ENCODE peak calls at places on chromosomes 3 and 15, in nine cellular contexts. C is dermis blood vessel endothelial cell, F is AG04450, G is BJ, W is NCI-H1105, O is heart right ventricle, M is anterior cingulate cortex, B is mucosa of descending colon, R is brain microvascular endothelial cell. S is an unnamed sample.

GRCh38 chr15:101020451-101020850 is 101.3 kb downstream of the LRRK1 start:
- DNase-seq in W (no peak), O (no peak), F (no peak), B (no peak), R (no peak), C (no peak), G (no peak), M (no peak), S (no peak)

GRCh38 chr15:20106026-20106425 is 435.6 kb downstream of the GOLGA6L6 start:
- DNase-seq in M (no peak), B (peak), C (peak), O (peak), R (no peak), G (no peak), F (no peak), W (no peak), S (no peak)

GRCh38 chr3:48463703-48464102 is 17.2 kb downstream of the ATRIP start:
- DNase-seq in G (no peak), O (no peak), B (no peak), R (no peak), F (no peak), M (no peak), W (no peak), C (no peak), S (no peak)

GRCh38 chr3:30631237-30631961 is 25.0 kb downstream of the TGFBR2 start:
- DNase-seq in W (no peak), F (no peak), O (no peak), C (peak), R (peak), M (no peak), B (no peak), G (no peak), S (peak)

GRCh38 chr3:79203144-79203519 is 564.7 kb downstream of the ROBO1 start:
- DNase-seq in G (no peak), W (no peak), F (no peak), M (no peak), R (no peak), C (no peak), B (no peak), O (no peak), S (no peak)

GRCh38 chr3:19881036-19881435 is 53.0 kb downstream of the EFHB start:
- DNase-seq in O (no peak), G (no peak), C (no peak), M (no peak), F (no peak), B (no peak), R (no peak), W (no peak), S (no peak)

GRCh38 chr3:112111785-112112402 is 21.2 kb downstream of the GCSAM start:
- DNase-seq in G (no peak), O (peak), C (peak), M (no peak), R (peak), B (no peak), F (peak), W (peak), S (peak)

GRCh38 chr3:128787256-128788253 is 61.6 kb downstream of the RAB7A start:
- DNase-seq in G (no peak), O (no peak), R (peak), C (peak), W (no peak), M (no peak), F (no peak), B (no peak), S (peak)

GRCh38 chr3:196406806-196407470 is 25.3 kb downstream of the UBXN7 start:
- DNase-seq in M (no peak), B (no peak), G (peak), C (peak), O (no peak), W (no peak), F (peak), R (peak), S (peak)

GRCh38 chr3:111715911-111716523 is 120.9 kb upstream of the ZBED2 start:
- DNase-seq in C (peak), W (peak), G (no peak), B (no peak), M (no peak), O (peak), F (no peak), R (peak), S (peak)

GRCh38 chr3:140420621-140421357 is 257.1 kb upstream of the TRIM42 start:
- DNase-seq in R (peak), F (peak), C (peak), M (no peak), W (no peak), B (no peak), O (peak), G (peak), S (peak)

GRCh38 chr3:48695113-48695753 is 9.5 kb upstream of the NCKIPSD start:
- DNase-seq in R (peak), M (no peak), W (no peak), F (no peak), C (peak), G (no peak), O (peak), B (peak), S (peak)

GRCh38 chr15:38528279-38528678 is 36.3 kb downstream of the RASGRP1 start:
- DNase-seq in M (no peak), O (no peak), B (no peak), C (peak), R (peak), W (no peak), F (no peak), G (peak), S (peak)

GRCh38 chr3:185308126-185308754 is 54.4 kb upstream of the EHHADH start:
- DNase-seq in W (peak), R (peak), B (no peak), M (no peak), F (peak), G (no peak), C (peak), O (peak), S (peak)

GRCh38 chr15:60301024-60301423 is 96.8 kb downstream of the ANXA2 start:
- DNase-seq in G (no peak), W (no peak), M (no peak), C (no peak), B (no peak), R (no peak), F (no peak), O (no peak), S (no peak)

GRCh38 chr15:27057904-27058645 is 87.1 kb downstream of the GABRG3 start:
- DNase-seq in O (no peak), W (no peak), F (no peak), B (no peak), G (no peak), C (no peak), M (no peak), R (no peak), S (peak)

GRCh38 chr15:39586387-39587171 is 5.7 kb downstream of the THBS1 start:
- DNase-seq in C (peak), M (no peak), R (peak), F (no peak), B (no peak), G (peak), O (no peak), W (no peak), S (peak)

GRCh38 chr3:21894459-21895083 is 143.6 kb upstream of the ZNF385D start:
- DNase-seq in R (peak), F (no peak), G (no peak), C (peak), O (peak), M (no peak), W (no peak), B (no peak), S (peak)

GRCh38 chr3:130948374-130948773 is 54.5 kb downstream of the ATP2C1 start:
- DNase-seq in W (no peak), F (no peak), C (no peak), B (no peak), M (no peak), G (no peak), R (no peak), O (no peak), S (no peak)

GRCh38 chr3:108227131-108227530 is 4.9 kb upstream of the IFT57 start:
- DNase-seq in W (no peak), B (no peak), G (no peak), F (no peak), R (no peak), M (no peak), C (no peak), O (no peak), S (no peak)

GRCh38 chr15:42832577-42832976 is 88.0 kb downstream of the TTBK2 start:
- DNase-seq in B (no peak), C (peak), R (peak), O (no peak), W (no peak), M (no peak), F (peak), G (peak), S (peak)

GRCh38 chr15:69039516-69040225 is 25.2 kb downstream of the NOX5 start:
- DNase-seq in G (no peak), M (no peak), C (no peak), F (no peak), R (no peak), W (no peak), B (no peak), O (no peak), S (no peak)